ENCODE peak calls at places on chromosomes 3 and 15, in six cellular contexts. Y is spleen, P is endodermal cell, S is adrenal gland, W is IMR-90, U is AG10803. V is an unnamed sample.
A peak's percentile ranks its signal among the peaks of the same experiment; 100 is the strongest.

GRCh38 chr3:11713171-11713570 is 69.5 kb upstream of the VGLL4 start:
- DNase-seq in Y (no peak), P (no peak), S (no peak), W (no peak), U (no peak), V (no peak)

GRCh38 chr3:30770387-30770786 is 124.1 kb downstream of the GADL1 start:
- DNase-seq in Y (no peak), P (no peak), S (peak; percentile 39), W (peak; percentile 90), U (peak; percentile 91), V (no peak)

GRCh38 chr3:169771651-169772529 is 1.3 kb upstream of the MYNN start:
- DNase-seq in Y (no peak), P (peak; percentile 83), S (peak; percentile 63), W (peak; percentile 72), U (peak; percentile 67), V (peak; percentile 91)

GRCh38 chr3:129705274-129705673 is 98.8 kb upstream of the PLXND1 start:
- DNase-seq in Y (no peak), P (no peak), S (no peak), W (no peak), U (no peak), V (no peak)

GRCh38 chr3:194274424-194275085 is 76.6 kb downstream of the CPN2 start:
- DNase-seq in Y (no peak), P (peak; percentile 60), S (peak; percentile 70), W (no peak), U (peak; percentile 39), V (peak; percentile 56)

GRCh38 chr3:191434036-191434435 is 26.9 kb upstream of the PYDC2 start:
- DNase-seq in Y (no peak), P (peak; percentile 47), S (no peak), W (no peak), U (no peak), V (no peak)

GRCh38 chr3:14477311-14477935 is 62.7 kb downstream of the GRIP2 start:
- DNase-seq in Y (peak; percentile 40), P (no peak), S (no peak), W (no peak), U (no peak), V (no peak)

GRCh38 chr15:41945221-41945620 is 27.1 kb downstream of the EHD4 start:
- DNase-seq in Y (no peak), P (no peak), S (no peak), W (no peak), U (no peak), V (no peak)

GRCh38 chr3:62587169-62587568 is 213.8 kb upstream of the FEZF2 start:
- DNase-seq in Y (no peak), P (no peak), S (no peak), W (peak; percentile 60), U (no peak), V (no peak)

GRCh38 chr15:55742498-55742926 is 440 bp downstream of the PRTG start:
- DNase-seq in Y (no peak), P (no peak), S (peak; percentile 29), W (peak; percentile 22), U (no peak), V (peak; percentile 5)

GRCh38 chr15:52798529-52799101 is 8.5 kb upstream of the ONECUT1 start:
- DNase-seq in Y (no peak), P (peak; percentile 83), S (no peak), W (no peak), U (no peak), V (no peak)

GRCh38 chr3:38007754-38008090 is 17.1 kb downstream of the VILL start:
- DNase-seq in Y (no peak), P (no peak), S (no peak), W (no peak), U (no peak), V (no peak)

GRCh38 chr3:55718475-55718874 is 231.4 kb upstream of the WNT5A start:
- DNase-seq in Y (no peak), P (no peak), S (peak; percentile 7), W (peak; percentile 75), U (peak; percentile 66), V (no peak)

GRCh38 chr3:127097516-127097915 is 95.4 kb upstream of the PRR23E start:
- DNase-seq in Y (no peak), P (no peak), S (no peak), W (no peak), U (no peak), V (no peak)

GRCh38 chr15:48547305-48547704 is 98.2 kb downstream of the FBN1 start:
- DNase-seq in Y (no peak), P (no peak), S (no peak), W (peak; percentile 72), U (peak; percentile 72), V (no peak)

GRCh38 chr15:27527490-27528067 is 556.6 kb downstream of the GABRG3 start:
- DNase-seq in Y (no peak), P (peak; percentile 77), S (no peak), W (no peak), U (no peak), V (peak; percentile 6)

GRCh38 chr3:54649551-54649950 is 278.3 kb downstream of the LRTM1 start:
- DNase-seq in Y (no peak), P (no peak), S (no peak), W (no peak), U (no peak), V (no peak)

GRCh38 chr15:42145546-42146455 is 10.6 kb downstream of the PLA2G4F start:
- DNase-seq in Y (peak; percentile 48), P (no peak), S (no peak), W (no peak), U (no peak), V (no peak)

GRCh38 chr3:9224490-9224889 is 25.0 kb downstream of the SRGAP3 start:
- DNase-seq in Y (no peak), P (no peak), S (no peak), W (no peak), U (no peak), V (peak; percentile 32)

GRCh38 chr3:188194327-188194726 is 40.4 kb downstream of the LPP start:
- DNase-seq in Y (no peak), P (peak; percentile 15), S (no peak), W (peak; percentile 81), U (no peak), V (no peak)

GRCh38 chr15:85890620-85890980 is 95.9 kb upstream of the KLHL25 start:
- DNase-seq in Y (no peak), P (no peak), S (no peak), W (no peak), U (no peak), V (no peak)

GRCh38 chr3:62109534-62109933 is 263.8 kb downstream of the FEZF2 start:
- DNase-seq in Y (no peak), P (peak; percentile 73), S (peak; percentile 47), W (peak; percentile 96), U (peak; percentile 96), V (no peak)

GRCh38 chr3:65793495-65794200 is 245.1 kb downstream of the MAGI1 start:
- DNase-seq in Y (no peak), P (no peak), S (no peak), W (peak; percentile 41), U (no peak), V (no peak)

GRCh38 chr15:66919421-66919820 is 146.0 kb upstream of the SMAD3 start:
- DNase-seq in Y (no peak), P (no peak), S (no peak), W (no peak), U (no peak), V (no peak)

GRCh38 chr15:94674251-94674650 is 442.9 kb downstream of the MCTP2 start:
- DNase-seq in Y (no peak), P (no peak), S (no peak), W (no peak), U (peak; percentile 8), V (no peak)

GRCh38 chr3:184542577-184542976 is 19.0 kb upstream of the EPHB3 start:
- DNase-seq in Y (no peak), P (no peak), S (no peak), W (no peak), U (no peak), V (no peak)

GRCh38 chr3:42514876-42515275 is 12.4 kb downstream of the VIPR1 start:
- DNase-seq in Y (peak; percentile 52), P (no peak), S (no peak), W (no peak), U (no peak), V (no peak)

DNA sequence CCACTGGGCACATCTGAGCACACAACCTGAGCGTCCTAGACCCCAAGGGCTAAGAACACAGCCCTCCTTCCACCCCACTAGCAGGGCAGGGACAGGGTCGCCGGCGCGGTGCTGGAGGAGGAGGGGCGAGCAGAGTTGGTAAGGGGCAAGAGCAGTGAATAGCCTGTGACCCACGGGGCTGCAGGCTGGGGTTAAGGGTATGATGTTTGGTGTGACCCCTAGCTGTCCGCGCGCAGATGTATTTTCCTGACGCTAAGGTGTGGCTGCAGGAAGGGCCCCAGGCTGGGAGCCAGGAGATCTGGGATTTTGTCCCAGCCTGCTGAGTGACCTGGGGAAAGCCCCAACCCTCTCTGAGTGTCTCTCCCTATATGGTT is 1.3 kb upstream of the C15orf39 start:
- DNase-seq in Y (no peak), P (no peak), S (no peak), W (no peak), U (no peak), V (no peak)
- H3K4me3 ChIP-seq in Y (peak overlapping the region; percentile 89), P (peak overlapping the region; percentile 18), S (no peak overlapping the region), W (no peak overlapping the region), U (no peak overlapping the region), V (no peak overlapping the region)

GRCh38 chr3:138449490-138449889 is 15.1 kb downstream of the ESYT3 start:
- DNase-seq in Y (peak; percentile 10), P (peak; percentile 42), S (no peak), W (no peak), U (no peak), V (no peak)
- TF ChIP-seq CTCF in Y (no peak), P (no peak), S (no peak), W (no peak), U (no peak), V (no peak)

DNA sequence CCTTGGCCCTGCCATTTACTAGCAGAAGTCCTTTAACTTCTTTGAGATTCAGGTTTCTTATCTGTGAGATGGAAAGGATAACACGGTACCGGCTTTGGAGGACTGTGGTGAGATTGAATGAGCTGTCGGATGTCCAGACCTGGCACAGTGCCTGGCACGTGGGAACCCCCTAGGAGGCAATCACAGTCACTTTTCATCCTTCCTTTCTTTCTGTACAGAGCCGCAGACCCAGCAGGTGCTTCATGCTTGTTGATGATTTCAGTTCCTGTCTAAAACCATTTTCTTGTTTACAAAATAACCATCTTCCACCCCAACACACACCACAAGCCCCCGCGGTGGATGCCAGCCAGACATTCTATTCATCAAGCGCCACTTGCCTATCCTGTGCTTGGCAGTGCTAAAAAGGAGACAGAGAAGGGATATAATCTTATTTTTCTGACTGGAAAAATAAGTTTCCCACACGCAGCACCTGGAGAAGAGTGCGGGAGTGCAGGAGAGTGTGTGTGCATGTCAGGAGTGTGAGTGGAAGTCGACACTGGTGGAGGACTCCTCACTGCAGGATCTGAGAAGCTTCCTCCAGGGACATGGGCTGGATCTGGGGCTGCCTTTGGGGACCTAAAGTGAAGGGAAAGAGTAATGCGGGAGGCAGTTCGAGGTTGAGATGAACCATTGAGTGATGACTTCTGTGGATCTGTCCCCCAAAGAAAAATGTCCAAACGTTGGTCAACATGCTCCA is 85.7 kb downstream of the ST6GAL1 start:
- DNase-seq in Y (peak; percentile 85), P (no peak), S (no peak), W (no peak), U (no peak), V (no peak)
- H3K4me3 ChIP-seq in Y (peak overlapping the region; percentile 31), P (no peak overlapping the region), S (no peak overlapping the region), W (no peak overlapping the region), U (no peak overlapping the region), V (no peak overlapping the region)

GRCh38 chr3:58032186-58032585 is 24.0 kb downstream of the FLNB start:
- DNase-seq in Y (no peak), P (peak; percentile 69), S (no peak), W (peak; percentile 65), U (peak; percentile 70), V (peak; percentile 48)
- TF ChIP-seq CTCF in Y (no peak), P (no peak), S (no peak), W (no peak), U (no peak), V (no peak)